ENCODE peak calls at places on chromosomes 4 and X, in eight cellular contexts. One of them, this sample, is unnamed.
A peak's percentile ranks its signal among the peaks of the same experiment; 100 is the strongest.

GRCh38 chr4:142406917-142407501 is 439.1 kb downstream of the INPP4B start:
- DNase-seq in astrocyte of the spinal cord: no peak
- DNase-seq in gastrocnemius medialis: no peak
- DNase-seq in heart left ventricle: no peak
- DNase-seq in fibroblast of lung: no peak
- DNase-seq in fibroblast of pulmonary artery: no peak
- DNase-seq in A549: no peak
- DNase-seq in activated CD8-positive, alpha-beta memory T cell treated with anti-CD3 and anti-CD28 coated beads, Interleukin-2, amount 10 ng/mL, durations not matched to agents 7 days and 5 days: peak; percentile 61
- DNase-seq in this sample: peak; percentile 19

GRCh38 chrX:49838374-49838773 is 9.3 kb downstream of the PAGE4 start:
- DNase-seq in astrocyte of the spinal cord: peak; percentile 16
- DNase-seq in gastrocnemius medialis: no peak
- DNase-seq in heart left ventricle: no peak
- DNase-seq in fibroblast of lung: peak; percentile 20
- DNase-seq in fibroblast of pulmonary artery: peak; percentile 27
- DNase-seq in A549: peak; percentile 9
- DNase-seq in activated CD8-positive, alpha-beta memory T cell treated with anti-CD3 and anti-CD28 coated beads, Interleukin-2, amount 10 ng/mL, durations not matched to agents 7 days and 5 days: no peak
- DNase-seq in this sample: no peak

GRCh38 chrX:34585561-34585960 is 71.5 kb downstream of the TMEM47 start:
- DNase-seq in astrocyte of the spinal cord: no peak
- DNase-seq in gastrocnemius medialis: no peak
- DNase-seq in heart left ventricle: no peak
- DNase-seq in fibroblast of lung: no peak
- DNase-seq in fibroblast of pulmonary artery: peak; percentile 0
- DNase-seq in A549: no peak
- DNase-seq in activated CD8-positive, alpha-beta memory T cell treated with anti-CD3 and anti-CD28 coated beads, Interleukin-2, amount 10 ng/mL, durations not matched to agents 7 days and 5 days: no peak
- DNase-seq in this sample: no peak

GRCh38 chr4:27198971-27199370 is 338.3 kb downstream of the STIM2 start:
- DNase-seq in astrocyte of the spinal cord: no peak
- DNase-seq in gastrocnemius medialis: no peak
- DNase-seq in heart left ventricle: no peak
- DNase-seq in fibroblast of lung: no peak
- DNase-seq in fibroblast of pulmonary artery: no peak
- DNase-seq in A549: no peak
- DNase-seq in activated CD8-positive, alpha-beta memory T cell treated with anti-CD3 and anti-CD28 coated beads, Interleukin-2, amount 10 ng/mL, durations not matched to agents 7 days and 5 days: no peak
- DNase-seq in this sample: no peak

GRCh38 chr4:24104173-24104572 is 214.3 kb upstream of the PPARGC1A start:
- DNase-seq in astrocyte of the spinal cord: peak; percentile 47
- DNase-seq in gastrocnemius medialis: no peak
- DNase-seq in heart left ventricle: no peak
- DNase-seq in fibroblast of lung: peak; percentile 79
- DNase-seq in fibroblast of pulmonary artery: peak; percentile 32
- DNase-seq in A549: no peak
- DNase-seq in activated CD8-positive, alpha-beta memory T cell treated with anti-CD3 and anti-CD28 coated beads, Interleukin-2, amount 10 ng/mL, durations not matched to agents 7 days and 5 days: no peak
- DNase-seq in this sample: no peak

GRCh38 chr4:89254847-89255246 is 52.8 kb downstream of the GPRIN3 start:
- DNase-seq in astrocyte of the spinal cord: no peak
- DNase-seq in gastrocnemius medialis: no peak
- DNase-seq in heart left ventricle: no peak
- DNase-seq in fibroblast of lung: peak; percentile 23
- DNase-seq in fibroblast of pulmonary artery: peak; percentile 46
- DNase-seq in A549: peak; percentile 10
- DNase-seq in activated CD8-positive, alpha-beta memory T cell treated with anti-CD3 and anti-CD28 coated beads, Interleukin-2, amount 10 ng/mL, durations not matched to agents 7 days and 5 days: peak; percentile 58
- DNase-seq in this sample: peak; percentile 3

GRCh38 chrX:71938371-71938770 is 27.7 kb downstream of the NHSL2 start:
- DNase-seq in astrocyte of the spinal cord: no peak
- DNase-seq in gastrocnemius medialis: no peak
- DNase-seq in heart left ventricle: no peak
- DNase-seq in fibroblast of lung: no peak
- DNase-seq in fibroblast of pulmonary artery: peak; percentile 14
- DNase-seq in A549: no peak
- DNase-seq in activated CD8-positive, alpha-beta memory T cell treated with anti-CD3 and anti-CD28 coated beads, Interleukin-2, amount 10 ng/mL, durations not matched to agents 7 days and 5 days: no peak
- DNase-seq in this sample: no peak

GRCh38 chrX:24242649-24243556 is 71.0 kb downstream of the SUPT20HL2 start:
- DNase-seq in astrocyte of the spinal cord: peak; percentile 79
- DNase-seq in gastrocnemius medialis: peak; percentile 80
- DNase-seq in heart left ventricle: peak; percentile 65
- DNase-seq in fibroblast of lung: peak; percentile 79
- DNase-seq in fibroblast of pulmonary artery: peak; percentile 87
- DNase-seq in A549: no peak
- DNase-seq in activated CD8-positive, alpha-beta memory T cell treated with anti-CD3 and anti-CD28 coated beads, Interleukin-2, amount 10 ng/mL, durations not matched to agents 7 days and 5 days: no peak
- DNase-seq in this sample: no peak

GRCh38 chr4:64756016-64756415 is 346.8 kb upstream of the TECRL start:
- DNase-seq in astrocyte of the spinal cord: peak; percentile 66
- DNase-seq in gastrocnemius medialis: no peak
- DNase-seq in heart left ventricle: no peak
- DNase-seq in fibroblast of lung: no peak
- DNase-seq in fibroblast of pulmonary artery: peak; percentile 35
- DNase-seq in A549: no peak
- DNase-seq in activated CD8-positive, alpha-beta memory T cell treated with anti-CD3 and anti-CD28 coated beads, Interleukin-2, amount 10 ng/mL, durations not matched to agents 7 days and 5 days: no peak
- DNase-seq in this sample: no peak

GRCh38 chr4:15897577-15897976 is 41.0 kb downstream of the FGFBP1 start:
- DNase-seq in astrocyte of the spinal cord: no peak
- DNase-seq in gastrocnemius medialis: no peak
- DNase-seq in heart left ventricle: no peak
- DNase-seq in fibroblast of lung: no peak
- DNase-seq in fibroblast of pulmonary artery: no peak
- DNase-seq in A549: no peak
- DNase-seq in activated CD8-positive, alpha-beta memory T cell treated with anti-CD3 and anti-CD28 coated beads, Interleukin-2, amount 10 ng/mL, durations not matched to agents 7 days and 5 days: no peak
- DNase-seq in this sample: no peak

GRCh38 chrX:120228187-120228908 is 22.3 kb upstream of the ZBTB33 start:
- DNase-seq in astrocyte of the spinal cord: no peak
- DNase-seq in gastrocnemius medialis: no peak
- DNase-seq in heart left ventricle: no peak
- DNase-seq in fibroblast of lung: no peak
- DNase-seq in fibroblast of pulmonary artery: no peak
- DNase-seq in A549: no peak
- DNase-seq in activated CD8-positive, alpha-beta memory T cell treated with anti-CD3 and anti-CD28 coated beads, Interleukin-2, amount 10 ng/mL, durations not matched to agents 7 days and 5 days: no peak
- DNase-seq in this sample: no peak

GRCh38 chr4:87872043-87872442 is 39.3 kb downstream of the MEPE start:
- DNase-seq in astrocyte of the spinal cord: no peak
- DNase-seq in gastrocnemius medialis: no peak
- DNase-seq in heart left ventricle: no peak
- DNase-seq in fibroblast of lung: no peak
- DNase-seq in fibroblast of pulmonary artery: no peak
- DNase-seq in A549: no peak
- DNase-seq in activated CD8-positive, alpha-beta memory T cell treated with anti-CD3 and anti-CD28 coated beads, Interleukin-2, amount 10 ng/mL, durations not matched to agents 7 days and 5 days: no peak
- DNase-seq in this sample: no peak

GRCh38 chrX:149022485-149022884 is 482.6 kb downstream of the IDS start:
- DNase-seq in astrocyte of the spinal cord: no peak
- DNase-seq in gastrocnemius medialis: no peak
- DNase-seq in heart left ventricle: no peak
- DNase-seq in fibroblast of lung: no peak
- DNase-seq in fibroblast of pulmonary artery: no peak
- DNase-seq in A549: no peak
- DNase-seq in activated CD8-positive, alpha-beta memory T cell treated with anti-CD3 and anti-CD28 coated beads, Interleukin-2, amount 10 ng/mL, durations not matched to agents 7 days and 5 days: no peak
- DNase-seq in this sample: no peak

GRCh38 chrX:69264134-69264533 is 98.9 kb upstream of the PJA1 start:
- DNase-seq in astrocyte of the spinal cord: no peak
- DNase-seq in gastrocnemius medialis: no peak
- DNase-seq in heart left ventricle: no peak
- DNase-seq in fibroblast of lung: no peak
- DNase-seq in fibroblast of pulmonary artery: no peak
- DNase-seq in A549: no peak
- DNase-seq in activated CD8-positive, alpha-beta memory T cell treated with anti-CD3 and anti-CD28 coated beads, Interleukin-2, amount 10 ng/mL, durations not matched to agents 7 days and 5 days: no peak
- DNase-seq in this sample: no peak

GRCh38 chr4:80839792-80840191 is 190.7 kb upstream of the BMP3 start:
- DNase-seq in astrocyte of the spinal cord: no peak
- DNase-seq in gastrocnemius medialis: no peak
- DNase-seq in heart left ventricle: no peak
- DNase-seq in fibroblast of lung: no peak
- DNase-seq in fibroblast of pulmonary artery: no peak
- DNase-seq in A549: no peak
- DNase-seq in activated CD8-positive, alpha-beta memory T cell treated with anti-CD3 and anti-CD28 coated beads, Interleukin-2, amount 10 ng/mL, durations not matched to agents 7 days and 5 days: no peak
- DNase-seq in this sample: no peak

GRCh38 chr4:6452116-6452896 is 20.1 kb downstream of the PPP2R2C start:
- DNase-seq in astrocyte of the spinal cord: no peak
- DNase-seq in gastrocnemius medialis: no peak
- DNase-seq in heart left ventricle: no peak
- DNase-seq in fibroblast of lung: no peak
- DNase-seq in fibroblast of pulmonary artery: no peak
- DNase-seq in A549: no peak
- DNase-seq in activated CD8-positive, alpha-beta memory T cell treated with anti-CD3 and anti-CD28 coated beads, Interleukin-2, amount 10 ng/mL, durations not matched to agents 7 days and 5 days: no peak
- DNase-seq in this sample: no peak

GRCh38 chrX:130746709-130747347 is 156.2 kb downstream of the ENOX2 start:
- DNase-seq in astrocyte of the spinal cord: no peak
- DNase-seq in gastrocnemius medialis: no peak
- DNase-seq in heart left ventricle: no peak
- DNase-seq in fibroblast of lung: no peak
- DNase-seq in fibroblast of pulmonary artery: peak; percentile 32
- DNase-seq in A549: no peak
- DNase-seq in activated CD8-positive, alpha-beta memory T cell treated with anti-CD3 and anti-CD28 coated beads, Interleukin-2, amount 10 ng/mL, durations not matched to agents 7 days and 5 days: no peak
- DNase-seq in this sample: no peak

GRCh38 chrX:40245411-40246140 is 147.8 kb upstream of the BCOR start:
- DNase-seq in astrocyte of the spinal cord: peak; percentile 47
- DNase-seq in gastrocnemius medialis: no peak
- DNase-seq in heart left ventricle: no peak
- DNase-seq in fibroblast of lung: peak; percentile 58
- DNase-seq in fibroblast of pulmonary artery: peak; percentile 78
- DNase-seq in A549: no peak
- DNase-seq in activated CD8-positive, alpha-beta memory T cell treated with anti-CD3 and anti-CD28 coated beads, Interleukin-2, amount 10 ng/mL, durations not matched to agents 7 days and 5 days: no peak
- DNase-seq in this sample: no peak

GRCh38 chr4:88320174-88320779 is 35.9 kb upstream of the PPM1K start:
- DNase-seq in astrocyte of the spinal cord: peak; percentile 4
- DNase-seq in gastrocnemius medialis: no peak
- DNase-seq in heart left ventricle: no peak
- DNase-seq in fibroblast of lung: peak; percentile 1
- DNase-seq in fibroblast of pulmonary artery: no peak
- DNase-seq in A549: no peak
- DNase-seq in activated CD8-positive, alpha-beta memory T cell treated with anti-CD3 and anti-CD28 coated beads, Interleukin-2, amount 10 ng/mL, durations not matched to agents 7 days and 5 days: no peak
- DNase-seq in this sample: peak; percentile 16

This sample was measured in Jurkat, Clone E6-1.